ENCODE peak calls at places on chromosomes 6 and 20, in nine cellular contexts. One of them, this sample, is unnamed.

GRCh38 chr6:43772571-43773049 is 2.6 kb downstream of the VEGFA start:
- DNase-seq in body of pancreas: peak
- DNase-seq in Daoy: peak
- DNase-seq in glomerular endothelial cell: no peak
- DNase-seq in smooth muscle cell of the brain vasculature: no peak
- DNase-seq in cardiac fibroblast: peak
- DNase-seq in lower lobe of right lung: no peak
- DNase-seq in stimulated activated CD8-positive, alpha-beta memory T cell treated with anti-CD3 and anti-CD28 coated beads, Interleukin-2, amount 100 ng/mL, for 1 hour: no peak
- DNase-seq in amygdala: peak
- DNase-seq in this sample: no peak

GRCh38 chr6:90288404-90288803 is 8.2 kb downstream of the BACH2 start:
- DNase-seq in body of pancreas: no peak
- DNase-seq in Daoy: peak
- DNase-seq in glomerular endothelial cell: no peak
- DNase-seq in smooth muscle cell of the brain vasculature: no peak
- DNase-seq in cardiac fibroblast: no peak
- DNase-seq in lower lobe of right lung: no peak
- DNase-seq in stimulated activated CD8-positive, alpha-beta memory T cell treated with anti-CD3 and anti-CD28 coated beads, Interleukin-2, amount 100 ng/mL, for 1 hour: no peak
- DNase-seq in amygdala: no peak
- DNase-seq in this sample: no peak

GRCh38 chr6:44855562-44856494 is 468.3 kb downstream of the CDC5L start:
- DNase-seq in body of pancreas: no peak
- DNase-seq in Daoy: no peak
- DNase-seq in glomerular endothelial cell: no peak
- DNase-seq in smooth muscle cell of the brain vasculature: no peak
- DNase-seq in cardiac fibroblast: peak
- DNase-seq in lower lobe of right lung: no peak
- DNase-seq in stimulated activated CD8-positive, alpha-beta memory T cell treated with anti-CD3 and anti-CD28 coated beads, Interleukin-2, amount 100 ng/mL, for 1 hour: no peak
- DNase-seq in amygdala: no peak
- DNase-seq in this sample: no peak

GRCh38 chr20:64222851-64223525 is 32.6 kb upstream of the PCMTD2 start:
- DNase-seq in body of pancreas: no peak
- DNase-seq in Daoy: no peak
- DNase-seq in glomerular endothelial cell: no peak
- DNase-seq in smooth muscle cell of the brain vasculature: no peak
- DNase-seq in cardiac fibroblast: no peak
- DNase-seq in lower lobe of right lung: no peak
- DNase-seq in stimulated activated CD8-positive, alpha-beta memory T cell treated with anti-CD3 and anti-CD28 coated beads, Interleukin-2, amount 100 ng/mL, for 1 hour: no peak
- DNase-seq in amygdala: peak
- DNase-seq in this sample: no peak

GRCh38 chr20:164618-165017 is 7.4 kb downstream of the DEFB127 start:
- DNase-seq in body of pancreas: no peak
- DNase-seq in Daoy: no peak
- DNase-seq in glomerular endothelial cell: no peak
- DNase-seq in smooth muscle cell of the brain vasculature: no peak
- DNase-seq in cardiac fibroblast: no peak
- DNase-seq in lower lobe of right lung: no peak
- DNase-seq in stimulated activated CD8-positive, alpha-beta memory T cell treated with anti-CD3 and anti-CD28 coated beads, Interleukin-2, amount 100 ng/mL, for 1 hour: no peak
- DNase-seq in amygdala: no peak
- DNase-seq in this sample: no peak

GRCh38 chr6:43744931-43745727 is 24.9 kb upstream of the VEGFA start:
- DNase-seq in body of pancreas: no peak
- DNase-seq in Daoy: no peak
- DNase-seq in glomerular endothelial cell: no peak
- DNase-seq in smooth muscle cell of the brain vasculature: no peak
- DNase-seq in cardiac fibroblast: no peak
- DNase-seq in lower lobe of right lung: peak
- DNase-seq in stimulated activated CD8-positive, alpha-beta memory T cell treated with anti-CD3 and anti-CD28 coated beads, Interleukin-2, amount 100 ng/mL, for 1 hour: no peak
- DNase-seq in amygdala: no peak
- DNase-seq in this sample: no peak

GRCh38 chr6:100144991-100145390 is 151.0 kb upstream of the MCHR2 start:
- DNase-seq in body of pancreas: no peak
- DNase-seq in Daoy: no peak
- DNase-seq in glomerular endothelial cell: no peak
- DNase-seq in smooth muscle cell of the brain vasculature: no peak
- DNase-seq in cardiac fibroblast: no peak
- DNase-seq in lower lobe of right lung: no peak
- DNase-seq in stimulated activated CD8-positive, alpha-beta memory T cell treated with anti-CD3 and anti-CD28 coated beads, Interleukin-2, amount 100 ng/mL, for 1 hour: no peak
- DNase-seq in amygdala: no peak
- DNase-seq in this sample: no peak

GRCh38 chr20:58553841-58554240 is 38.6 kb upstream of the APCDD1L start:
- DNase-seq in body of pancreas: no peak
- DNase-seq in Daoy: peak
- DNase-seq in glomerular endothelial cell: no peak
- DNase-seq in smooth muscle cell of the brain vasculature: no peak
- DNase-seq in cardiac fibroblast: peak
- DNase-seq in lower lobe of right lung: no peak
- DNase-seq in stimulated activated CD8-positive, alpha-beta memory T cell treated with anti-CD3 and anti-CD28 coated beads, Interleukin-2, amount 100 ng/mL, for 1 hour: no peak
- DNase-seq in amygdala: no peak
- DNase-seq in this sample: no peak

GRCh38 chr6:113203135-113203534 is 654.0 kb upstream of the MARCKS start:
- DNase-seq in body of pancreas: no peak
- DNase-seq in Daoy: no peak
- DNase-seq in glomerular endothelial cell: no peak
- DNase-seq in smooth muscle cell of the brain vasculature: no peak
- DNase-seq in cardiac fibroblast: no peak
- DNase-seq in lower lobe of right lung: no peak
- DNase-seq in stimulated activated CD8-positive, alpha-beta memory T cell treated with anti-CD3 and anti-CD28 coated beads, Interleukin-2, amount 100 ng/mL, for 1 hour: no peak
- DNase-seq in amygdala: no peak
- DNase-seq in this sample: no peak

GRCh38 chr20:675453-676314 is at the start of gene SCRT2:
- DNase-seq in body of pancreas: peak
- DNase-seq in Daoy: peak
- DNase-seq in glomerular endothelial cell: no peak
- DNase-seq in smooth muscle cell of the brain vasculature: no peak
- DNase-seq in cardiac fibroblast: peak
- DNase-seq in lower lobe of right lung: peak
- DNase-seq in stimulated activated CD8-positive, alpha-beta memory T cell treated with anti-CD3 and anti-CD28 coated beads, Interleukin-2, amount 100 ng/mL, for 1 hour: peak
- DNase-seq in amygdala: peak
- DNase-seq in this sample: no peak

GRCh38 chr6:127933852-127934840 is 33.3 kb upstream of the THEMIS start:
- DNase-seq in body of pancreas: no peak
- DNase-seq in Daoy: no peak
- DNase-seq in glomerular endothelial cell: no peak
- DNase-seq in smooth muscle cell of the brain vasculature: no peak
- DNase-seq in cardiac fibroblast: no peak
- DNase-seq in lower lobe of right lung: no peak
- DNase-seq in stimulated activated CD8-positive, alpha-beta memory T cell treated with anti-CD3 and anti-CD28 coated beads, Interleukin-2, amount 100 ng/mL, for 1 hour: no peak
- DNase-seq in amygdala: no peak
- DNase-seq in this sample: no peak

This sample was measured in cortex of kidney.